ENCODE peak calls at places on chromosomes 3 and 15, in five cellular contexts. K, M, J, C and D are unnamed samples.

GRCh38 chr3:14771593-14772497 is 46.9 kb upstream of the FGD5 start:
- DNase-seq in M (no peak), J (no peak), K (no peak), C (no peak), D (peak)

GRCh38 chr3:61841111-61841845 is 279.9 kb downstream of the PTPRG start:
- DNase-seq in C (no peak), M (no peak), J (no peak), K (no peak), D (no peak)

GRCh38 chr15:52408823-52409222 is 113.2 kb upstream of the MYO5C start:
- DNase-seq in J (no peak), C (no peak), M (no peak), K (no peak), D (no peak)

GRCh38 chr3:11391930-11392688 is 119.9 kb downstream of the ATG7 start:
- DNase-seq in K (no peak), J (no peak), C (no peak), M (no peak), D (no peak)

GRCh38 chr15:74552761-74553441 is 11.9 kb downstream of the ARID3B start:
- DNase-seq in C (no peak), K (no peak), J (peak), M (peak), D (no peak)

GRCh38 chr3:48595526-48596121 is 495 bp upstream of the COL7A1 start:
- DNase-seq in J (no peak), C (peak), K (peak), M (no peak), D (no peak)

GRCh38 chr3:188950006-188950405 is 221.8 kb upstream of the TPRG1 start:
- DNase-seq in K (no peak), C (no peak), J (no peak), M (no peak), D (peak)

GRCh38 chr3:194382196-194382891 is 12.8 kb upstream of the LRRC15 start:
- DNase-seq in C (no peak), J (no peak), K (peak), M (no peak), D (no peak)

GRCh38 chr3:152688313-152688712 is 146.6 kb upstream of the P2RY1 start:
- DNase-seq in C (no peak), K (no peak), M (no peak), J (no peak), D (no peak)

GRCh38 chr15:63367900-63368299 is 13.7 kb downstream of the CA12 start:
- DNase-seq in C (no peak), K (no peak), M (no peak), J (no peak), D (no peak)

GRCh38 chr3:129663045-129663446 is 56.6 kb upstream of the PLXND1 start:
- DNase-seq in C (no peak), J (no peak), K (no peak), M (no peak), D (no peak)

GRCh38 chr3:134481166-134481565 is 4.6 kb downstream of the ANAPC13 start:
- DNase-seq in J (no peak), M (no peak), K (no peak), C (no peak), D (no peak)

GRCh38 chr3:184157206-184157605 is 2.0 kb downstream of the DVL3 start:
- DNase-seq in K (no peak), J (no peak), M (no peak), C (no peak), D (no peak)

GRCh38 chr3:101170047-101170771 is 150.2 kb downstream of the IMPG2 start:
- DNase-seq in M (no peak), J (no peak), K (peak), C (no peak), D (peak)

GRCh38 chr15:84734794-84735479 is 13.5 kb upstream of the ZNF592 start:
- DNase-seq in C (peak), J (peak), K (no peak), M (peak), D (no peak)

GRCh38 chr3:120741320-120741719 is 996 bp downstream of the RABL3 start:
- DNase-seq in M (no peak), J (no peak), K (no peak), C (no peak), D (no peak)

GRCh38 chr3:48428088-48428862 is 1.6 kb downstream of the PLXNB1 start:
- DNase-seq in M (no peak), K (peak), C (no peak), J (no peak), D (no peak)

GRCh38 chr3:9809239-9809614 is 835 bp upstream of the TTLL3 start:
- DNase-seq in K (no peak), J (no peak), C (no peak), M (no peak), D (no peak)

GRCh38 chr3:187101184-187102072 is 37.9 kb downstream of the RPL39L start:
- DNase-seq in K (peak), J (peak), M (peak), C (peak), D (no peak)

GRCh38 chr3:197791120-197792018 is at the start of gene LRCH3:
- DNase-seq in M (peak), K (peak), C (peak), J (peak), D (peak)

GRCh38 chr15:70061086-70061370 is 36.7 kb downstream of the TLE3 start:
- DNase-seq in J (no peak), C (no peak), K (no peak), M (no peak), D (no peak)

GRCh38 chr3:81395739-81396138 is 365.7 kb downstream of the GBE1 start:
- DNase-seq in J (no peak), K (no peak), M (no peak), C (no peak), D (no peak)

GRCh38 chr3:73602171-73602570 is 22.6 kb downstream of the PDZRN3 start:
- DNase-seq in K (peak), C (no peak), M (no peak), J (no peak), D (no peak)

GRCh38 chr3:71893120-71893519 is 108.2 kb upstream of the PROK2 start:
- DNase-seq in M (no peak), K (no peak), J (no peak), C (no peak), D (no peak)

GRCh38 chr3:127068871-127069270 is 86.0 kb downstream of the PLXNA1 start:
- DNase-seq in K (no peak), M (no peak), J (no peak), C (no peak), D (no peak)